ENCODE peak calls at places on chromosomes 16 and 17, in nine cellular contexts. One of them, this sample, is unnamed. For H3K4me1, the result is how much of the 10 kb centered on the place peaks cover.

GRCh38 chr16:81036751-81037350 is 1.2 kb downstream of the ATMIN start:
- DNase-seq in spleen: no peak
- DNase-seq in stomach: no peak
- DNase-seq in GM23338: no peak
- DNase-seq in upper lobe of left lung: no peak
- DNase-seq in breast epithelium: no peak
- DNase-seq in Panc1: no peak
- DNase-seq in transverse colon: no peak
- DNase-seq in HCT116: no peak
- DNase-seq in this sample: no peak

GRCh38 chr17:49456172-49456965 is 38.7 kb upstream of the NGFR start:
- DNase-seq in spleen: no peak
- DNase-seq in stomach: no peak
- DNase-seq in GM23338: no peak
- DNase-seq in upper lobe of left lung: no peak
- DNase-seq in breast epithelium: no peak
- DNase-seq in Panc1: no peak
- DNase-seq in transverse colon: no peak
- DNase-seq in HCT116: no peak
- DNase-seq in this sample: no peak

GRCh38 chr16:11585460-11586374 is 1.0 kb downstream of the LITAF start:
- DNase-seq in spleen: peak
- DNase-seq in stomach: peak
- DNase-seq in GM23338: no peak
- DNase-seq in upper lobe of left lung: peak
- DNase-seq in breast epithelium: no peak
- DNase-seq in Panc1: no peak
- DNase-seq in transverse colon: peak
- DNase-seq in HCT116: no peak
- DNase-seq in this sample: no peak

GRCh38 chr16:86171329-86171728 is 272.4 kb downstream of the IRF8 start:
- DNase-seq in spleen: no peak
- DNase-seq in stomach: no peak
- DNase-seq in GM23338: no peak
- DNase-seq in upper lobe of left lung: no peak
- DNase-seq in breast epithelium: no peak
- DNase-seq in Panc1: no peak
- DNase-seq in transverse colon: no peak
- DNase-seq in HCT116: no peak
- DNase-seq in this sample: no peak

GRCh38 chr17:59510611-59511010 is 54.8 kb upstream of the DHX40 start:
- DNase-seq in spleen: no peak
- DNase-seq in stomach: no peak
- DNase-seq in GM23338: no peak
- DNase-seq in upper lobe of left lung: no peak
- DNase-seq in breast epithelium: no peak
- DNase-seq in Panc1: no peak
- DNase-seq in transverse colon: no peak
- DNase-seq in HCT116: no peak
- DNase-seq in this sample: no peak

GRCh38 chr16:85055503-85056210 is 28.1 kb downstream of the KIAA0513 start:
- DNase-seq in spleen: peak
- DNase-seq in stomach: peak
- DNase-seq in GM23338: no peak
- DNase-seq in upper lobe of left lung: peak
- DNase-seq in breast epithelium: peak
- DNase-seq in Panc1: no peak
- DNase-seq in transverse colon: peak
- DNase-seq in HCT116: no peak
- DNase-seq in this sample: peak

GRCh38 chr16:1446296-1447080 is 2.1 kb upstream of the CCDC154 start:
- DNase-seq in spleen: no peak
- DNase-seq in stomach: no peak
- DNase-seq in GM23338: no peak
- DNase-seq in upper lobe of left lung: no peak
- DNase-seq in breast epithelium: no peak
- DNase-seq in Panc1: no peak
- DNase-seq in transverse colon: no peak
- DNase-seq in HCT116: no peak
- DNase-seq in this sample: no peak

GRCh38 chr17:64150237-64151015 is 20.5 kb upstream of the ERN1 start:
- DNase-seq in spleen: no peak
- DNase-seq in stomach: peak
- DNase-seq in GM23338: no peak
- DNase-seq in upper lobe of left lung: peak
- DNase-seq in breast epithelium: peak
- DNase-seq in Panc1: no peak
- DNase-seq in transverse colon: no peak
- DNase-seq in HCT116: no peak
- DNase-seq in this sample: no peak

GRCh38 chr16:88762258-88762870 is 22.7 kb downstream of the PIEZO1 start:
- DNase-seq in spleen: no peak
- DNase-seq in stomach: no peak
- DNase-seq in GM23338: no peak
- DNase-seq in upper lobe of left lung: no peak
- DNase-seq in breast epithelium: no peak
- DNase-seq in Panc1: no peak
- DNase-seq in transverse colon: no peak
- DNase-seq in HCT116: no peak
- DNase-seq in this sample: no peak

GRCh38 chr17:50051082-50051576 is 4.8 kb upstream of the ITGA3 start:
- DNase-seq in spleen: peak
- DNase-seq in stomach: peak
- DNase-seq in GM23338: no peak
- DNase-seq in upper lobe of left lung: peak
- DNase-seq in breast epithelium: no peak
- DNase-seq in Panc1: peak
- DNase-seq in transverse colon: no peak
- DNase-seq in HCT116: peak
- DNase-seq in this sample: no peak

GRCh38 chr16:13242201-13242600 is 340.8 kb downstream of the SHISA9 start:
- DNase-seq in spleen: no peak
- DNase-seq in stomach: no peak
- DNase-seq in GM23338: no peak
- DNase-seq in upper lobe of left lung: no peak
- DNase-seq in breast epithelium: no peak
- DNase-seq in Panc1: no peak
- DNase-seq in transverse colon: no peak
- DNase-seq in HCT116: no peak
- DNase-seq in this sample: no peak

GRCh38 chr17:82019208-82019727 is 3.4 kb downstream of the CENPX start:
- DNase-seq in spleen: no peak
- DNase-seq in stomach: no peak
- DNase-seq in GM23338: no peak
- DNase-seq in upper lobe of left lung: no peak
- DNase-seq in breast epithelium: no peak
- DNase-seq in Panc1: no peak
- DNase-seq in transverse colon: no peak
- DNase-seq in HCT116: no peak
- DNase-seq in this sample: no peak

GRCh38 chr17:38613981-38614779 is 8.4 kb upstream of the SRCIN1 start:
- DNase-seq in spleen: no peak
- DNase-seq in stomach: no peak
- DNase-seq in GM23338: peak
- DNase-seq in upper lobe of left lung: no peak
- DNase-seq in breast epithelium: no peak
- DNase-seq in Panc1: no peak
- DNase-seq in transverse colon: no peak
- DNase-seq in HCT116: no peak
- DNase-seq in this sample: no peak

GRCh38 chr17:2688351-2689342 is 22.9 kb downstream of the CLUH start:
- DNase-seq in spleen: peak
- DNase-seq in stomach: no peak
- DNase-seq in GM23338: no peak
- DNase-seq in upper lobe of left lung: peak
- DNase-seq in breast epithelium: no peak
- DNase-seq in Panc1: no peak
- DNase-seq in transverse colon: no peak
- DNase-seq in HCT116: no peak
- DNase-seq in this sample: no peak

GRCh38 chr16:10009691-10010090 is 172.5 kb downstream of the GRIN2A start:
- DNase-seq in spleen: no peak
- DNase-seq in stomach: no peak
- DNase-seq in GM23338: no peak
- DNase-seq in upper lobe of left lung: no peak
- DNase-seq in breast epithelium: no peak
- DNase-seq in Panc1: no peak
- DNase-seq in transverse colon: no peak
- DNase-seq in HCT116: no peak
- DNase-seq in this sample: no peak

GRCh38 chr17:44981221-44981968 is 13.3 kb upstream of the C1QL1 start:
- DNase-seq in spleen: no peak
- DNase-seq in stomach: no peak
- DNase-seq in GM23338: no peak
- DNase-seq in upper lobe of left lung: peak
- DNase-seq in breast epithelium: no peak
- DNase-seq in Panc1: peak
- DNase-seq in transverse colon: no peak
- DNase-seq in HCT116: no peak
- DNase-seq in this sample: no peak

DNA sequence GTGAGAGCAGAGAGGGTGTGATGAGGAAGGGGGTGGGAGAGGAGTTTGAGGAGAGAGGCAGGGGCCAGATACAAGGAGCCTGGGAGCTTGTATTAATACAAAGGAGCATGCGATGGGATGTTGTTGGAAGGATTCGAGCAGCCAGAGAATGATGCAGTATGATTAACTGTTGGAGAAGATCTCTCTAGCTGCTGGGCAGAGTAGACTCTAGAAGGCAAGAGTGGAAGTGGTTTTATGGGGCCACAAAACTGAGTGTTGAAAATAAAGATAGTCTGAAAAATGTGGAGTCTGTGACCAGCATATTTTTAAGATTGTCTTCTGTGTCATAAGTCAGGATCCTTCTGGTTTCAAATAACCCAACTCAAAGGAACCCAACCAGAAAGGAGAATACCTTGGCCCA is 98.3 kb downstream of the MSI2 start:
- DNase-seq in spleen: no peak
- DNase-seq in stomach: peak
- DNase-seq in GM23338: no peak
- DNase-seq in upper lobe of left lung: no peak
- DNase-seq in breast epithelium: no peak
- DNase-seq in Panc1: no peak
- DNase-seq in transverse colon: no peak
- DNase-seq in HCT116: no peak
- DNase-seq in this sample: no peak
- H3K4me1 ChIP-seq in spleen: under half
- H3K4me1 ChIP-seq in stomach: under half
- H3K4me1 ChIP-seq in GM23338: under half
- H3K4me1 ChIP-seq in upper lobe of left lung: under half
- H3K4me1 ChIP-seq in breast epithelium: under half
- H3K4me1 ChIP-seq in Panc1: under half
- H3K4me1 ChIP-seq in transverse colon: under half
- H3K4me1 ChIP-seq in HCT116: under half
- H3K4me1 ChIP-seq in this sample: under half

DNA sequence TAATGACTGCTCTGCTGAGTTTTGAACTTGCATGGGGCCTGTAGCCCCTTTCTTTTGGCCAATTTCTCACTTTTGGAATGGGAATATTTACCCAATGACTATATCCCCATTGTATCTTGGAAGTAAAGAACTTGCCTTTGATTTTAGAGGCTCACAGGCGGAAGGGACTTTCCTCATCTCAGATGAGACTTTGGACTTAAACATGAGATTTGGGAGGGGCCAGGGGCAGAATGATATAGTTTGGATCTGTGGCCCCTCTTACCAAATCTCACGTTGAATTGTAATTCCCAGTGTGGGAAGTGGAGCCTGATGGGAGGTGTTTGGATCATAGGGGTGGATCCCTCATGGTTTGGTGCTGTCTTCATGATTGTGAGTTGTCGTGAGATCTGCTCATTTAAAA is 42.7 kb upstream of the SDK2 start:
- DNase-seq in spleen: no peak
- DNase-seq in stomach: no peak
- DNase-seq in GM23338: no peak
- DNase-seq in upper lobe of left lung: no peak
- DNase-seq in breast epithelium: no peak
- DNase-seq in Panc1: no peak
- DNase-seq in transverse colon: no peak
- DNase-seq in HCT116: no peak
- DNase-seq in this sample: no peak
- TF ChIP-seq POLR2AphosphoS5 in spleen: no peak
- TF ChIP-seq POLR2AphosphoS5 in stomach: no peak
- TF ChIP-seq POLR2AphosphoS5 in GM23338: no peak
- TF ChIP-seq POLR2AphosphoS5 in upper lobe of left lung: no peak
- TF ChIP-seq POLR2AphosphoS5 in breast epithelium: no peak
- TF ChIP-seq POLR2AphosphoS5 in Panc1: no peak
- TF ChIP-seq POLR2AphosphoS5 in transverse colon: no peak
- TF ChIP-seq POLR2AphosphoS5 in HCT116: no peak
- TF ChIP-seq POLR2AphosphoS5 in this sample: no peak

GRCh38 chr16:83887088-83887487 is 11.8 kb upstream of the MLYCD start:
- DNase-seq in spleen: no peak
- DNase-seq in stomach: peak
- DNase-seq in GM23338: peak
- DNase-seq in upper lobe of left lung: no peak
- DNase-seq in breast epithelium: no peak
- DNase-seq in Panc1: no peak
- DNase-seq in transverse colon: peak
- DNase-seq in HCT116: peak
- DNase-seq in this sample: no peak
- TF ChIP-seq CTCF in spleen: no peak
- TF ChIP-seq CTCF in stomach: no peak
- TF ChIP-seq CTCF in GM23338: peak
- TF ChIP-seq CTCF in upper lobe of left lung: no peak
- TF ChIP-seq CTCF in breast epithelium: no peak
- TF ChIP-seq CTCF in Panc1: peak
- TF ChIP-seq CTCF in transverse colon: no peak
- TF ChIP-seq CTCF in HCT116: peak
- TF ChIP-seq CTCF in this sample: no peak

GRCh38 chr16:75257886-75258806 is 6.7 kb upstream of the BCAR1 start:
- DNase-seq in spleen: no peak
- DNase-seq in stomach: no peak
- DNase-seq in GM23338: no peak
- DNase-seq in upper lobe of left lung: no peak
- DNase-seq in breast epithelium: no peak
- DNase-seq in Panc1: no peak
- DNase-seq in transverse colon: no peak
- DNase-seq in HCT116: no peak
- DNase-seq in this sample: no peak

GRCh38 chr16:75258807-75259141 is 7.3 kb upstream of the BCAR1 start:
- DNase-seq in spleen: no peak
- DNase-seq in stomach: no peak
- DNase-seq in GM23338: no peak
- DNase-seq in upper lobe of left lung: peak
- DNase-seq in breast epithelium: no peak
- DNase-seq in Panc1: no peak
- DNase-seq in transverse colon: no peak
- DNase-seq in HCT116: no peak
- DNase-seq in this sample: no peak

GRCh38 chr16:75254359-75254837 is 3.0 kb upstream of the BCAR1 start:
- DNase-seq in spleen: peak
- DNase-seq in stomach: no peak
- DNase-seq in GM23338: peak
- DNase-seq in upper lobe of left lung: peak
- DNase-seq in breast epithelium: no peak
- DNase-seq in Panc1: no peak
- DNase-seq in transverse colon: peak
- DNase-seq in HCT116: no peak
- DNase-seq in this sample: no peak

GRCh38 chr16:75256871-75257343 is 5.5 kb upstream of the BCAR1 start:
- DNase-seq in spleen: no peak
- DNase-seq in stomach: peak
- DNase-seq in GM23338: no peak
- DNase-seq in upper lobe of left lung: peak
- DNase-seq in breast epithelium: no peak
- DNase-seq in Panc1: no peak
- DNase-seq in transverse colon: peak
- DNase-seq in HCT116: no peak
- DNase-seq in this sample: no peak

GRCh38 chr16:75256059-75256870 is 4.8 kb upstream of the BCAR1 start:
- DNase-seq in spleen: peak
- DNase-seq in stomach: peak
- DNase-seq in GM23338: peak
- DNase-seq in upper lobe of left lung: peak
- DNase-seq in breast epithelium: no peak
- DNase-seq in Panc1: no peak
- DNase-seq in transverse colon: no peak
- DNase-seq in HCT116: no peak
- DNase-seq in this sample: no peak
- H3K4me1 ChIP-seq in spleen: half or more
- H3K4me1 ChIP-seq in stomach: half or more
- H3K4me1 ChIP-seq in GM23338: half or more
- H3K4me1 ChIP-seq in upper lobe of left lung: half or more
- H3K4me1 ChIP-seq in breast epithelium: under half
- H3K4me1 ChIP-seq in Panc1: half or more
- H3K4me1 ChIP-seq in transverse colon: half or more
- H3K4me1 ChIP-seq in HCT116: half or more
- H3K4me1 ChIP-seq in this sample: under half

This sample was measured in prostate gland.